ENCODE peak calls at places on chromosome 13, in eight cellular contexts. V is AG04450, J is transverse colon, P is tibial nerve, F is NCI-H748 treated with DMSO at 0.1 percent for 48 hours, I is HTR-8/SVneo, U is C1 segment of cervical spinal cord, R is COLO829. G is an unnamed sample.

GRCh38 chr13:44425041-44425814 is 51.6 kb downstream of the SERP2 start:
- DNase-seq in V (no peak), J (no peak), P (no peak), F (no peak), I (no peak), U (no peak), R (peak; percentile 89), G (no peak)

GRCh38 chr13:43924549-43925245 is 45.0 kb downstream of the LACC1 start:
- DNase-seq in V (no peak), J (no peak), P (no peak), F (no peak), I (no peak), U (no peak), R (no peak), G (peak; percentile 4)

GRCh38 chr13:80841346-80841882 is 500.5 kb upstream of the SPRY2 start:
- DNase-seq in V (no peak), J (no peak), P (no peak), F (peak; percentile 78), I (no peak), U (no peak), R (no peak), G (no peak)

GRCh38 chr13:60720590-60720989 is 323.6 kb downstream of the TDRD3 start:
- DNase-seq in V (no peak), J (no peak), P (no peak), F (no peak), I (no peak), U (no peak), R (no peak), G (no peak)

GRCh38 chr13:30551194-30551593 is 66.5 kb upstream of the USPL1 start:
- DNase-seq in V (no peak), J (no peak), P (no peak), F (peak; percentile 36), I (peak; percentile 20), U (no peak), R (peak; percentile 13), G (peak; percentile 83)

GRCh38 chr13:111245781-111246384 is 74.6 kb upstream of the TEX29 start:
- DNase-seq in V (no peak), J (no peak), P (no peak), F (no peak), I (no peak), U (no peak), R (no peak), G (no peak)

GRCh38 chr13:114064516-114065140 is 67.8 kb downstream of the RASA3 start:
- DNase-seq in V (no peak), J (peak; percentile 40), P (no peak), F (no peak), I (no peak), U (no peak), R (peak; percentile 70), G (no peak)

GRCh38 chr13:26541041-26541440 is 16.4 kb upstream of the WASF3 start:
- DNase-seq in V (no peak), J (no peak), P (no peak), F (no peak), I (no peak), U (no peak), R (no peak), G (no peak)

GRCh38 chr13:85562282-85562681 is 236.9 kb downstream of the SLITRK6 start:
- DNase-seq in V (no peak), J (no peak), P (no peak), F (no peak), I (no peak), U (no peak), R (no peak), G (no peak)

GRCh38 chr13:45325806-45326205 is 15.2 kb downstream of the TPT1 start:
- DNase-seq in V (peak; percentile 79), J (no peak), P (peak; percentile 26), F (no peak), I (peak; percentile 57), U (no peak), R (no peak), G (no peak)

GRCh38 chr13:41966671-41967070 is 5.8 kb upstream of the VWA8 start:
- DNase-seq in V (no peak), J (no peak), P (no peak), F (no peak), I (no peak), U (no peak), R (no peak), G (no peak)

GRCh38 chr13:98556968-98557591 is 19.8 kb downstream of the STK24 start:
- DNase-seq in V (no peak), J (no peak), P (no peak), F (no peak), I (no peak), U (no peak), R (no peak), G (no peak)

GRCh38 chr13:33003458-33004019 is 12.7 kb upstream of the KL start:
- DNase-seq in V (no peak), J (no peak), P (no peak), F (peak; percentile 99), I (no peak), U (no peak), R (no peak), G (no peak)

GRCh38 chr13:109707044-109707794 is 79.2 kb downstream of the IRS2 start:
- DNase-seq in V (no peak), J (no peak), P (no peak), F (no peak), I (no peak), U (no peak), R (no peak), G (peak; percentile 9)

GRCh38 chr13:26037302-26037701 is 14.5 kb downstream of the SHISA2 start:
- DNase-seq in V (no peak), J (no peak), P (no peak), F (peak; percentile 73), I (no peak), U (no peak), R (no peak), G (peak; percentile 37)

GRCh38 chr13:107764012-107764411 is 451.3 kb downstream of the LIG4 start:
- DNase-seq in V (no peak), J (no peak), P (no peak), F (no peak), I (no peak), U (no peak), R (no peak), G (no peak)

GRCh38 chr13:42277618-42278276 is 5.8 kb downstream of the AKAP11 start:
- DNase-seq in V (no peak), J (no peak), P (no peak), F (no peak), I (no peak), U (no peak), R (no peak), G (no peak)

GRCh38 chr13:107767119-107767518 is 448.2 kb downstream of the LIG4 start:
- DNase-seq in V (no peak), J (no peak), P (no peak), F (peak; percentile 72), I (no peak), U (no peak), R (no peak), G (no peak)

GRCh38 chr13:60511637-60512036 is 114.6 kb downstream of the TDRD3 start:
- DNase-seq in V (no peak), J (no peak), P (no peak), F (no peak), I (no peak), U (no peak), R (no peak), G (no peak)

GRCh38 chr13:104534847-104535246 is 1468.6 kb upstream of the SLC10A2 start:
- DNase-seq in V (no peak), J (no peak), P (no peak), F (no peak), I (no peak), U (no peak), R (no peak), G (peak; percentile 0)

GRCh38 chr13:97113231-97114001 is 108.7 kb upstream of the MBNL2 start:
- DNase-seq in V (no peak), J (no peak), P (no peak), F (peak; percentile 82), I (no peak), U (no peak), R (no peak), G (no peak)

GRCh38 chr13:24063281-24063851 is 97.2 kb upstream of the SPATA13 start:
- DNase-seq in V (no peak), J (no peak), P (no peak), F (no peak), I (no peak), U (no peak), R (no peak), G (no peak)

GRCh38 chr13:27644302-27644701 is 22.6 kb downstream of the POLR1D start:
- DNase-seq in V (peak; percentile 79), J (no peak), P (no peak), F (no peak), I (no peak), U (no peak), R (no peak), G (no peak)

G was measured in OCI-LY7.